ENCODE peak calls at places on chromosomes 13 and 19, in ten cellular contexts. One of them, this sample, is unnamed. For H3K9me2, the result is how much of the 10 kb centered on the place peaks cover.

GRCh38 chr19:58261968-58262921 is 16.5 kb upstream of the ZNF8 start:
- DNase-seq in HCT116: no peak
- DNase-seq in SK-N-SH: no peak
- DNase-seq in PC-3: peak
- DNase-seq in OCI-LY7: peak
- DNase-seq in PC-9: peak
- DNase-seq in GM23248: peak
- DNase-seq in Karpas-422: no peak
- DNase-seq in MM.1S: no peak
- DNase-seq in GM23338: peak
- DNase-seq in this sample: no peak

GRCh38 chr13:98796798-98797197 is 44.3 kb upstream of the SLC15A1 start:
- DNase-seq in HCT116: no peak
- DNase-seq in SK-N-SH: peak
- DNase-seq in PC-3: no peak
- DNase-seq in OCI-LY7: no peak
- DNase-seq in PC-9: no peak
- DNase-seq in GM23248: no peak
- DNase-seq in Karpas-422: no peak
- DNase-seq in MM.1S: no peak
- DNase-seq in GM23338: no peak
- DNase-seq in this sample: no peak

GRCh38 chr19:58519087-58519354 is 589 bp downstream of the ZBTB45 start:
- DNase-seq in HCT116: no peak
- DNase-seq in SK-N-SH: peak
- DNase-seq in PC-3: peak
- DNase-seq in OCI-LY7: peak
- DNase-seq in PC-9: no peak
- DNase-seq in GM23248: peak
- DNase-seq in Karpas-422: peak
- DNase-seq in MM.1S: peak
- DNase-seq in GM23338: peak
- DNase-seq in this sample: peak

GRCh38 chr19:30664358-30665058 is 292.3 kb downstream of the ZNF536 start:
- DNase-seq in HCT116: no peak
- DNase-seq in SK-N-SH: peak
- DNase-seq in PC-3: peak
- DNase-seq in OCI-LY7: peak
- DNase-seq in PC-9: no peak
- DNase-seq in GM23248: peak
- DNase-seq in Karpas-422: peak
- DNase-seq in MM.1S: no peak
- DNase-seq in GM23338: peak
- DNase-seq in this sample: peak

GRCh38 chr13:99969934-99970760 is 1.4 kb downstream of the ZIC5 start:
- DNase-seq in HCT116: peak
- DNase-seq in SK-N-SH: no peak
- DNase-seq in PC-3: no peak
- DNase-seq in OCI-LY7: no peak
- DNase-seq in PC-9: peak
- DNase-seq in GM23248: peak
- DNase-seq in Karpas-422: no peak
- DNase-seq in MM.1S: peak
- DNase-seq in GM23338: peak
- DNase-seq in this sample: no peak

GRCh38 chr13:20566424-20566916 is 487 bp upstream of the IFT88 start:
- DNase-seq in HCT116: peak
- DNase-seq in SK-N-SH: no peak
- DNase-seq in PC-3: peak
- DNase-seq in OCI-LY7: no peak
- DNase-seq in PC-9: peak
- DNase-seq in GM23248: peak
- DNase-seq in Karpas-422: no peak
- DNase-seq in MM.1S: peak
- DNase-seq in GM23338: peak
- DNase-seq in this sample: peak

GRCh38 chr19:19055701-19056100 is 8.1 kb upstream of the SLC25A42 start:
- DNase-seq in HCT116: no peak
- DNase-seq in SK-N-SH: no peak
- DNase-seq in PC-3: no peak
- DNase-seq in OCI-LY7: no peak
- DNase-seq in PC-9: no peak
- DNase-seq in GM23248: no peak
- DNase-seq in Karpas-422: no peak
- DNase-seq in MM.1S: no peak
- DNase-seq in GM23338: no peak
- DNase-seq in this sample: no peak

GRCh38 chr13:87536499-87536898 is 134.7 kb upstream of the SLITRK5 start:
- DNase-seq in HCT116: no peak
- DNase-seq in SK-N-SH: no peak
- DNase-seq in PC-3: no peak
- DNase-seq in OCI-LY7: no peak
- DNase-seq in PC-9: no peak
- DNase-seq in GM23248: no peak
- DNase-seq in Karpas-422: no peak
- DNase-seq in MM.1S: peak
- DNase-seq in GM23338: no peak
- DNase-seq in this sample: no peak

GRCh38 chr19:15250635-15250993 is 18.4 kb upstream of the EPHX3 start:
- DNase-seq in HCT116: no peak
- DNase-seq in SK-N-SH: no peak
- DNase-seq in PC-3: no peak
- DNase-seq in OCI-LY7: no peak
- DNase-seq in PC-9: no peak
- DNase-seq in GM23248: no peak
- DNase-seq in Karpas-422: no peak
- DNase-seq in MM.1S: no peak
- DNase-seq in GM23338: no peak
- DNase-seq in this sample: no peak

GRCh38 chr13:39111145-39111544 is 72.9 kb downstream of the NHLRC3 start:
- DNase-seq in HCT116: no peak
- DNase-seq in SK-N-SH: no peak
- DNase-seq in PC-3: no peak
- DNase-seq in OCI-LY7: no peak
- DNase-seq in PC-9: no peak
- DNase-seq in GM23248: no peak
- DNase-seq in Karpas-422: no peak
- DNase-seq in MM.1S: no peak
- DNase-seq in GM23338: no peak
- DNase-seq in this sample: no peak
- H3K9me2 ChIP-seq in HCT116: under half
- H3K9me2 ChIP-seq in SK-N-SH: under half
- H3K9me2 ChIP-seq in PC-3: under half
- H3K9me2 ChIP-seq in OCI-LY7: under half
- H3K9me2 ChIP-seq in PC-9: under half
- H3K9me2 ChIP-seq in GM23248: under half
- H3K9me2 ChIP-seq in Karpas-422: under half
- H3K9me2 ChIP-seq in MM.1S: under half
- H3K9me2 ChIP-seq in GM23338: under half
- H3K9me2 ChIP-seq in this sample: under half

GRCh38 chr13:96851856-96852255 is 142.4 kb downstream of the OXGR1 start:
- DNase-seq in HCT116: no peak
- DNase-seq in SK-N-SH: no peak
- DNase-seq in PC-3: no peak
- DNase-seq in OCI-LY7: no peak
- DNase-seq in PC-9: no peak
- DNase-seq in GM23248: no peak
- DNase-seq in Karpas-422: no peak
- DNase-seq in MM.1S: no peak
- DNase-seq in GM23338: peak
- DNase-seq in this sample: no peak

GRCh38 chr13:96844195-96844594 is 150.1 kb downstream of the OXGR1 start:
- DNase-seq in HCT116: no peak
- DNase-seq in SK-N-SH: no peak
- DNase-seq in PC-3: no peak
- DNase-seq in OCI-LY7: no peak
- DNase-seq in PC-9: no peak
- DNase-seq in GM23248: no peak
- DNase-seq in Karpas-422: no peak
- DNase-seq in MM.1S: no peak
- DNase-seq in GM23338: no peak
- DNase-seq in this sample: no peak

GRCh38 chr13:96849091-96849490 is 145.2 kb downstream of the OXGR1 start:
- DNase-seq in HCT116: no peak
- DNase-seq in SK-N-SH: no peak
- DNase-seq in PC-3: no peak
- DNase-seq in OCI-LY7: no peak
- DNase-seq in PC-9: no peak
- DNase-seq in GM23248: no peak
- DNase-seq in Karpas-422: no peak
- DNase-seq in MM.1S: no peak
- DNase-seq in GM23338: no peak
- DNase-seq in this sample: no peak

GRCh38 chr13:96850538-96850937 is 143.7 kb downstream of the OXGR1 start:
- DNase-seq in HCT116: no peak
- DNase-seq in SK-N-SH: no peak
- DNase-seq in PC-3: no peak
- DNase-seq in OCI-LY7: no peak
- DNase-seq in PC-9: no peak
- DNase-seq in GM23248: no peak
- DNase-seq in Karpas-422: no peak
- DNase-seq in MM.1S: no peak
- DNase-seq in GM23338: no peak
- DNase-seq in this sample: no peak

DNA sequence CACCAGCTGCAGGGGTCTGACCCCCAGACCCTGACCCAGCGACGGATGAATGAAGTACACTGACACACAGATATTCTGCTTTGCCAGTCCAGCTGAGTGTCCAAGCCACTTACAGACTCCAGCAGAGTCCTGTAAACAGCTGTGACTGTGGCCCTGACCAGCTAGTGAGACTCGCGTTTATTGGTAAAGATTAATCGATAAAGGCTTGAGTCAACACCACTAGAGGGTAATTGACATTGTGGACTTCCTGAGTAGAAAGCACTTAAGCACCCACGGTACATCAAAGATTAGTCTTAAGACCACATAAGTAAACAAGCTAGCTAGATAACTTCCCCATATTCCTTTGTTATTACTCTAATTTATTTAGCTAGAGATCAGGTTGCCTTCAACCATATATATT is 146.0 kb downstream of the OXGR1 start:
- DNase-seq in HCT116: no peak
- DNase-seq in SK-N-SH: no peak
- DNase-seq in PC-3: no peak
- DNase-seq in OCI-LY7: no peak
- DNase-seq in PC-9: no peak
- DNase-seq in GM23248: no peak
- DNase-seq in Karpas-422: no peak
- DNase-seq in MM.1S: no peak
- DNase-seq in GM23338: no peak
- DNase-seq in this sample: peak
- H3K9me2 ChIP-seq in HCT116: under half
- H3K9me2 ChIP-seq in SK-N-SH: under half
- H3K9me2 ChIP-seq in PC-3: under half
- H3K9me2 ChIP-seq in OCI-LY7: under half
- H3K9me2 ChIP-seq in PC-9: under half
- H3K9me2 ChIP-seq in GM23248: under half
- H3K9me2 ChIP-seq in Karpas-422: under half
- H3K9me2 ChIP-seq in MM.1S: under half
- H3K9me2 ChIP-seq in GM23338: under half
- H3K9me2 ChIP-seq in this sample: under half

GRCh38 chr13:76038920-76039716 is 403.0 kb downstream of the LMO7 start:
- DNase-seq in HCT116: no peak
- DNase-seq in SK-N-SH: no peak
- DNase-seq in PC-3: peak
- DNase-seq in OCI-LY7: no peak
- DNase-seq in PC-9: no peak
- DNase-seq in GM23248: no peak
- DNase-seq in Karpas-422: no peak
- DNase-seq in MM.1S: peak
- DNase-seq in GM23338: peak
- DNase-seq in this sample: no peak

GRCh38 chr13:76036176-76036575 is 400.0 kb downstream of the LMO7 start:
- DNase-seq in HCT116: no peak
- DNase-seq in SK-N-SH: no peak
- DNase-seq in PC-3: no peak
- DNase-seq in OCI-LY7: no peak
- DNase-seq in PC-9: no peak
- DNase-seq in GM23248: no peak
- DNase-seq in Karpas-422: no peak
- DNase-seq in MM.1S: no peak
- DNase-seq in GM23338: no peak
- DNase-seq in this sample: no peak

DNA sequence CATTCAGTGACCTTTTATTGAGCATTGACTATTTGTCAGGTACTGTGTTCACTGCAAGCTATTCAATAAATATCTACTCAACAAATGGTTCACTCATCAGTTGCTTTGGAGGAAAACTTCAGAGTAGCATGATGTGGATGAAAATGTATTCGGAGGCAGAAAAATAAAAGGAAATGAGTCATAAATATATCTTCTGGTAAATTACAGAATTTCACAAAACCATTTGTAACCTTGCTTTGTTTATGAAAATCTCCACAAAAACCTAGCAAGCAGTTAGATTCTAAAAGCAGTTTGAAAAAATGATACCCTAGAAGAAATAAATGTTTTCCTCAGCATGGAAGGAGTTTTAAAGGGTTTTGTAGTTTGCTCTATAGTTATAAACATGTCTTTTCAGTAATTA is 399.6 kb downstream of the LMO7 start:
- DNase-seq in HCT116: no peak
- DNase-seq in SK-N-SH: no peak
- DNase-seq in PC-3: no peak
- DNase-seq in OCI-LY7: no peak
- DNase-seq in PC-9: no peak
- DNase-seq in GM23248: no peak
- DNase-seq in Karpas-422: no peak
- DNase-seq in MM.1S: no peak
- DNase-seq in GM23338: no peak
- DNase-seq in this sample: no peak
- H3K9me2 ChIP-seq in HCT116: under half
- H3K9me2 ChIP-seq in SK-N-SH: under half
- H3K9me2 ChIP-seq in PC-3: under half
- H3K9me2 ChIP-seq in OCI-LY7: under half
- H3K9me2 ChIP-seq in PC-9: under half
- H3K9me2 ChIP-seq in GM23248: under half
- H3K9me2 ChIP-seq in Karpas-422: under half
- H3K9me2 ChIP-seq in MM.1S: under half
- H3K9me2 ChIP-seq in GM23338: under half
- H3K9me2 ChIP-seq in this sample: under half

GRCh38 chr13:101639711-101640110 is 187.2 kb downstream of the ITGBL1 start:
- DNase-seq in HCT116: no peak
- DNase-seq in SK-N-SH: no peak
- DNase-seq in PC-3: no peak
- DNase-seq in OCI-LY7: no peak
- DNase-seq in PC-9: no peak
- DNase-seq in GM23248: no peak
- DNase-seq in Karpas-422: no peak
- DNase-seq in MM.1S: no peak
- DNase-seq in GM23338: no peak
- DNase-seq in this sample: no peak

DNA sequence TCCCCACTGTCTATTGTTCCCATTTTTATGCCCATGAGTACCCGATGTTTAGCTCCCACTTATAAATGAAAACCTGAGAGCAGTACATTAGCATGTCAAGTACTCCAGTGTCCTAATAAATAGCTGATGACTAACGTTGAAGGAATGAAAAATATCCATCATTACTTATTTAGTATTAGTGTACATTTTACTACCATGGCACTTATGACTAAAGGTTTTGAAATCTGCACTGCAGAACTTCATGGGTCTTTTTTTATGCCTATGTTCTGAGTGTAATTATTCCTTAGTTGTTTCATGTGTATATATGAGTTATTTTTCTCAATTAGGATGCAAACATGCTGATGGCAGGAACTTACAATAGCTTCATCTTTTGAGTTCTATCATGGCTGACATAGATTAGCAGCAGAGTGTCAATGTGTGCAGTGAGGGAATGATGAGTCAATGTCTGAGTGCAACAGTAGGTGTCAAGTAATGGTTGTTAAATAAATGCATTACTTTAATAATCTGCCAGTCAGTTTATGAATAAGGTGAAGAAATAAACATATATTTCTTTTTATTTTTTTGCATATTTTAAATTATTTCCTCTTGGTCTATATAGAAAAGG is 188.4 kb downstream of the ITGBL1 start:
- DNase-seq in HCT116: no peak
- DNase-seq in SK-N-SH: no peak
- DNase-seq in PC-3: peak
- DNase-seq in OCI-LY7: no peak
- DNase-seq in PC-9: peak
- DNase-seq in GM23248: peak
- DNase-seq in Karpas-422: no peak
- DNase-seq in MM.1S: no peak
- DNase-seq in GM23338: no peak
- DNase-seq in this sample: no peak
- H3K9me2 ChIP-seq in HCT116: under half
- H3K9me2 ChIP-seq in SK-N-SH: under half
- H3K9me2 ChIP-seq in PC-3: under half
- H3K9me2 ChIP-seq in OCI-LY7: under half
- H3K9me2 ChIP-seq in PC-9: under half
- H3K9me2 ChIP-seq in GM23248: under half
- H3K9me2 ChIP-seq in Karpas-422: under half
- H3K9me2 ChIP-seq in MM.1S: under half
- H3K9me2 ChIP-seq in GM23338: under half
- H3K9me2 ChIP-seq in this sample: under half